ENCODE peak calls at places on chromosomes 6 and 20, in seven cellular contexts. R, N, X, V, D, M and G are unnamed samples.

GRCh38 chr6:113858067-113858604 is 991 bp downstream of the MARCKS start:
- DNase-seq in X (peak; percentile 16), D (peak; percentile 67), V (no peak), M (no peak), N (peak; percentile 66), R (no peak), G (no peak)

GRCh38 chr20:7171911-7172310 is 404.4 kb downstream of the BMP2 start:
- DNase-seq in V (no peak), N (no peak), X (no peak), M (no peak), R (no peak), D (peak; percentile 33), G (no peak)

GRCh38 chr6:158408552-158409130 is 96.4 kb downstream of the TULP4 start:
- DNase-seq in D (peak; percentile 77), X (no peak), R (no peak), M (no peak), V (no peak), N (peak; percentile 85), G (no peak)

GRCh38 chr6:110560239-110561015 is 84.0 kb upstream of the SLC22A16 start:
- DNase-seq in V (no peak), M (no peak), D (no peak), R (no peak), N (no peak), X (no peak), G (no peak)

GRCh38 chr6:154457046-154457713 is 53.3 kb downstream of the CNKSR3 start:
- DNase-seq in N (no peak), M (no peak), V (no peak), R (no peak), X (no peak), D (no peak), G (no peak)

GRCh38 chr6:131951576-131952230 is 531 bp upstream of the CCN2 start:
- DNase-seq in V (no peak), R (no peak), X (no peak), N (no peak), D (peak; percentile 71), M (no peak), G (no peak)

GRCh38 chr20:9093203-9093962 is 24.5 kb downstream of the PLCB4 start:
- DNase-seq in M (no peak), X (no peak), V (no peak), R (no peak), D (no peak), N (no peak), G (no peak)

GRCh38 chr6:42451595-42452170 is at the start of gene TRERF1:
- DNase-seq in D (peak; percentile 75), N (peak; percentile 87), R (peak; percentile 99), X (peak; percentile 55), V (peak; percentile 27), M (peak; percentile 39), G (peak; percentile 34)

GRCh38 chr6:22036267-22036666 is 260.6 kb downstream of the PRL start:
- DNase-seq in N (no peak), D (no peak), X (no peak), V (no peak), M (peak; percentile 35), R (no peak), G (no peak)

GRCh38 chr20:19588731-19589130 is 169.3 kb upstream of the RIN2 start:
- DNase-seq in R (no peak), N (peak; percentile 10), D (peak; percentile 8), M (no peak), X (no peak), V (no peak), G (peak; percentile 6)

GRCh38 chr20:25285856-25286798 is 38.2 kb downstream of the PYGB start:
- DNase-seq in M (no peak), V (no peak), X (no peak), N (no peak), R (no peak), D (no peak), G (no peak)

GRCh38 chr6:165636015-165636414 is 27.0 kb downstream of the PDE10A start:
- DNase-seq in D (no peak), N (no peak), R (no peak), M (no peak), V (no peak), X (no peak), G (no peak)

GRCh38 chr6:166284640-166285039 is 23.6 kb downstream of the PRR18 start:
- DNase-seq in D (no peak), V (no peak), R (no peak), N (no peak), M (no peak), X (no peak), G (no peak)

GRCh38 chr6:117414770-117415169 is 11.0 kb downstream of the ROS1 start:
- DNase-seq in R (no peak), V (no peak), M (no peak), X (no peak), D (peak; percentile 12), N (peak; percentile 25), G (no peak)

GRCh38 chr6:77474286-77474956 is 11.1 kb upstream of the HTR1B start:
- DNase-seq in V (no peak), D (no peak), X (no peak), N (no peak), M (no peak), R (no peak), G (no peak)

GRCh38 chr6:10518461-10519216 is 2.5 kb upstream of the GCNT2 start:
- DNase-seq in V (no peak), N (peak; percentile 28), D (peak; percentile 27), R (peak; percentile 51), X (no peak), M (no peak), G (no peak)

GRCh38 chr20:20228351-20228750 is 139.6 kb upstream of the INSM1 start:
- DNase-seq in D (no peak), M (no peak), X (no peak), N (no peak), V (no peak), R (no peak), G (no peak)